ENCODE peak calls at places on chromosomes 11 and 22, in seven cellular contexts. One of them, this sample, is unnamed.

GRCh38 chr11:125871391-125872137 is 15.9 kb upstream of the HYLS1 start:
- DNase-seq in adrenal gland: peak
- DNase-seq in ovary: no peak
- DNase-seq in fibroblast of the aortic adventitia: peak
- DNase-seq in H9: peak
- DNase-seq in epithelial cell of esophagus: peak
- DNase-seq in AG04450: no peak
- DNase-seq in this sample: peak

GRCh38 chr11:88552377-88553029 is 215.0 kb upstream of the CTSC start:
- DNase-seq in adrenal gland: peak
- DNase-seq in AG04450: no peak
- DNase-seq in epithelial cell of esophagus: peak
- DNase-seq in ovary: peak
- DNase-seq in fibroblast of the aortic adventitia: peak
- DNase-seq in H9: peak
- DNase-seq in this sample: peak

GRCh38 chr22:48838846-48839730 is 988.6 kb downstream of the BRD1 start:
- DNase-seq in ovary: no peak
- DNase-seq in epithelial cell of esophagus: no peak
- DNase-seq in adrenal gland: no peak
- DNase-seq in fibroblast of the aortic adventitia: no peak
- DNase-seq in H9: no peak
- DNase-seq in AG04450: no peak
- DNase-seq in this sample: no peak

GRCh38 chr11:66850588-66851250 is 6.1 kb upstream of the LRFN4 start:
- DNase-seq in epithelial cell of esophagus: no peak
- DNase-seq in fibroblast of the aortic adventitia: no peak
- DNase-seq in adrenal gland: no peak
- DNase-seq in H9: no peak
- DNase-seq in AG04450: no peak
- DNase-seq in ovary: peak
- DNase-seq in this sample: no peak

GRCh38 chr11:86015699-86016098 is 53.2 kb downstream of the PICALM start:
- DNase-seq in epithelial cell of esophagus: no peak
- DNase-seq in ovary: no peak
- DNase-seq in fibroblast of the aortic adventitia: no peak
- DNase-seq in H9: no peak
- DNase-seq in AG04450: no peak
- DNase-seq in adrenal gland: no peak
- DNase-seq in this sample: no peak

GRCh38 chr11:20055312-20055711 is 105.0 kb downstream of the DBX1 start:
- DNase-seq in adrenal gland: no peak
- DNase-seq in fibroblast of the aortic adventitia: peak
- DNase-seq in epithelial cell of esophagus: peak
- DNase-seq in AG04450: no peak
- DNase-seq in H9: no peak
- DNase-seq in ovary: no peak
- DNase-seq in this sample: no peak

GRCh38 chr11:132054822-132055221 is 684.4 kb downstream of the NTM start:
- DNase-seq in AG04450: peak
- DNase-seq in ovary: no peak
- DNase-seq in epithelial cell of esophagus: peak
- DNase-seq in adrenal gland: no peak
- DNase-seq in fibroblast of the aortic adventitia: peak
- DNase-seq in H9: no peak
- DNase-seq in this sample: peak

GRCh38 chr22:48796295-48797015 is 1031.2 kb downstream of the BRD1 start:
- DNase-seq in fibroblast of the aortic adventitia: no peak
- DNase-seq in ovary: no peak
- DNase-seq in H9: peak
- DNase-seq in adrenal gland: no peak
- DNase-seq in epithelial cell of esophagus: no peak
- DNase-seq in AG04450: no peak
- DNase-seq in this sample: no peak

GRCh38 chr11:75820636-75821035 is 5.6 kb downstream of the UVRAG start:
- DNase-seq in adrenal gland: peak
- DNase-seq in AG04450: no peak
- DNase-seq in ovary: no peak
- DNase-seq in fibroblast of the aortic adventitia: peak
- DNase-seq in epithelial cell of esophagus: peak
- DNase-seq in H9: no peak
- DNase-seq in this sample: peak

GRCh38 chr22:49301398-49302149 is 526.1 kb downstream of the BRD1 start:
- DNase-seq in H9: peak
- DNase-seq in AG04450: no peak
- DNase-seq in fibroblast of the aortic adventitia: no peak
- DNase-seq in epithelial cell of esophagus: no peak
- DNase-seq in adrenal gland: no peak
- DNase-seq in ovary: no peak
- DNase-seq in this sample: no peak

GRCh38 chr11:1382831-1383607 is 6.7 kb upstream of the BRSK2 start:
- DNase-seq in AG04450: peak
- DNase-seq in H9: peak
- DNase-seq in fibroblast of the aortic adventitia: peak
- DNase-seq in ovary: peak
- DNase-seq in epithelial cell of esophagus: peak
- DNase-seq in adrenal gland: peak
- DNase-seq in this sample: peak

GRCh38 chr11:78651923-78652602 is 77.4 kb upstream of the NARS2 start:
- DNase-seq in H9: no peak
- DNase-seq in fibroblast of the aortic adventitia: no peak
- DNase-seq in ovary: no peak
- DNase-seq in AG04450: no peak
- DNase-seq in adrenal gland: no peak
- DNase-seq in epithelial cell of esophagus: no peak
- DNase-seq in this sample: no peak

GRCh38 chr11:118744001-118744400 is 47.0 kb downstream of the DDX6 start:
- DNase-seq in epithelial cell of esophagus: no peak
- DNase-seq in fibroblast of the aortic adventitia: no peak
- DNase-seq in ovary: no peak
- DNase-seq in AG04450: no peak
- DNase-seq in adrenal gland: no peak
- DNase-seq in H9: no peak
- DNase-seq in this sample: no peak

GRCh38 chr11:17791144-17791543 is 56.6 kb downstream of the KCNC1 start:
- DNase-seq in ovary: no peak
- DNase-seq in fibroblast of the aortic adventitia: no peak
- DNase-seq in epithelial cell of esophagus: no peak
- DNase-seq in adrenal gland: no peak
- DNase-seq in H9: no peak
- DNase-seq in AG04450: no peak
- DNase-seq in this sample: peak

GRCh38 chr11:114011443-114011842 is 36.5 kb downstream of the HTR3A start:
- DNase-seq in epithelial cell of esophagus: no peak
- DNase-seq in fibroblast of the aortic adventitia: no peak
- DNase-seq in H9: no peak
- DNase-seq in ovary: no peak
- DNase-seq in adrenal gland: no peak
- DNase-seq in AG04450: no peak
- DNase-seq in this sample: no peak

GRCh38 chr11:5107285-5107684 is 30.9 kb downstream of the OR52A5 start:
- DNase-seq in AG04450: no peak
- DNase-seq in epithelial cell of esophagus: no peak
- DNase-seq in adrenal gland: no peak
- DNase-seq in H9: no peak
- DNase-seq in ovary: no peak
- DNase-seq in fibroblast of the aortic adventitia: no peak
- DNase-seq in this sample: no peak

GRCh38 chr11:88886796-88887195 is 179.0 kb downstream of the GRM5 start:
- DNase-seq in H9: peak
- DNase-seq in adrenal gland: no peak
- DNase-seq in fibroblast of the aortic adventitia: peak
- DNase-seq in AG04450: peak
- DNase-seq in ovary: no peak
- DNase-seq in epithelial cell of esophagus: peak
- DNase-seq in this sample: peak

GRCh38 chr11:27018902-27019544 is 21.6 kb upstream of the BBOX1 start:
- DNase-seq in epithelial cell of esophagus: no peak
- DNase-seq in ovary: no peak
- DNase-seq in H9: no peak
- DNase-seq in fibroblast of the aortic adventitia: peak
- DNase-seq in AG04450: no peak
- DNase-seq in adrenal gland: no peak
- DNase-seq in this sample: no peak

GRCh38 chr11:43923327-43924111 is 18.9 kb upstream of the C11orf96 start:
- DNase-seq in H9: no peak
- DNase-seq in ovary: peak
- DNase-seq in epithelial cell of esophagus: peak
- DNase-seq in adrenal gland: peak
- DNase-seq in fibroblast of the aortic adventitia: peak
- DNase-seq in AG04450: peak
- DNase-seq in this sample: peak

GRCh38 chr11:65169164-65169641 is 830 bp upstream of the SPDYC start:
- DNase-seq in H9: no peak
- DNase-seq in ovary: no peak
- DNase-seq in epithelial cell of esophagus: no peak
- DNase-seq in adrenal gland: no peak
- DNase-seq in fibroblast of the aortic adventitia: no peak
- DNase-seq in AG04450: no peak
- DNase-seq in this sample: no peak

GRCh38 chr11:11179239-11179638 is 173.8 kb downstream of the CSNK2A3 start:
- DNase-seq in fibroblast of the aortic adventitia: peak
- DNase-seq in AG04450: peak
- DNase-seq in H9: no peak
- DNase-seq in epithelial cell of esophagus: peak
- DNase-seq in adrenal gland: peak
- DNase-seq in ovary: no peak
- DNase-seq in this sample: peak

GRCh38 chr11:69002101-69002742 is 10.8 kb downstream of the MRGPRF start:
- DNase-seq in H9: peak
- DNase-seq in fibroblast of the aortic adventitia: peak
- DNase-seq in epithelial cell of esophagus: no peak
- DNase-seq in ovary: no peak
- DNase-seq in adrenal gland: no peak
- DNase-seq in AG04450: no peak
- DNase-seq in this sample: no peak

GRCh38 chr11:122113836-122114235 is 2.2 kb downstream of the BLID start:
- DNase-seq in AG04450: no peak
- DNase-seq in H9: no peak
- DNase-seq in epithelial cell of esophagus: no peak
- DNase-seq in fibroblast of the aortic adventitia: peak
- DNase-seq in ovary: no peak
- DNase-seq in adrenal gland: no peak
- DNase-seq in this sample: no peak

GRCh38 chr11:122116591-122116990 is 576 bp upstream of the BLID start:
- DNase-seq in fibroblast of the aortic adventitia: no peak
- DNase-seq in epithelial cell of esophagus: no peak
- DNase-seq in H9: no peak
- DNase-seq in ovary: no peak
- DNase-seq in AG04450: no peak
- DNase-seq in adrenal gland: no peak
- DNase-seq in this sample: no peak

GRCh38 chr11:122114976-122115375 is 1.0 kb downstream of the BLID start:
- DNase-seq in ovary: no peak
- DNase-seq in adrenal gland: no peak
- DNase-seq in fibroblast of the aortic adventitia: no peak
- DNase-seq in epithelial cell of esophagus: no peak
- DNase-seq in H9: no peak
- DNase-seq in AG04450: no peak
- DNase-seq in this sample: no peak

GRCh38 chr11:122120096-122120495 is 4.1 kb upstream of the BLID start:
- DNase-seq in adrenal gland: no peak
- DNase-seq in ovary: no peak
- DNase-seq in H9: no peak
- DNase-seq in fibroblast of the aortic adventitia: no peak
- DNase-seq in epithelial cell of esophagus: no peak
- DNase-seq in AG04450: no peak
- DNase-seq in this sample: no peak

DNA sequence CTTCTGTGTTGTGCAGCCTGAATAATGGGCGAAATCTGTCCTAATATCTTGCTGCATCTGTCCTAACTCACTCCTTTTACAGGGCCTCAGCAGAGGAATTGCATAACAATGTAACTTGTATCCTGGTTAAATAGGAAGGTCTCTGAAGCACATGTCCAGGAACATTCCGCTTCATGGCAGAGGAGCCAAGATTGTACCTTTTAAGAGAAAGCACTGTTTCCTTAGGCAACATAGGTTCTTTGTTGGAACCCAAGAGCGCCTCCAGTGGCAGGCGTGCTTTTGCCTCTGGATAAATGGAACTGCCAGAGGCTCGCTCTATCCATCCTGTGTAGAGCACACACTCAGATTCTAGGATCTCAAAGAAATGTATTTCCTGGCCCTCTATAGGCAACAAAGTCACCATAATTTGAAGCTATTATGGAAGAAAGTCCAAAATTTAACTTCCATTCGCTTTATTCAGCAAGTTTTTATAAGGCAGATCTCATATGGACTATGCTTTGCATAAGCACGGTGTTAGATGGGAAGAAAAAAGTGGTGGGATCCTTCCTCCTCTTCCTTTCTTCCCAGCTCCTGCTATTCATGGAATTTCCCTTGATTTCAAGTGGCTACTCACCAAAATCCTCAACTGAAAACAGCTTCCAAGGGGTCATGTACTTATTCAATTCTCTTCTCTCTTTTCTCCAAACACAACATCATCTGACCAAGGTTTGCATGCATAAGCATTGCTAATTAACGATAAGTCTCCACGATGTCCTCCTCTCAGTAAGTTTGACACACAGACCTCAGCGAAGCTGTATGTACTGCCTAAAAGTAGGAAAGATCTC is at the start of gene BLID:
- DNase-seq in H9: peak
- DNase-seq in fibroblast of the aortic adventitia: peak
- DNase-seq in ovary: peak
- DNase-seq in epithelial cell of esophagus: peak
- DNase-seq in AG04450: no peak
- DNase-seq in adrenal gland: peak
- DNase-seq in this sample: no peak
- TF ChIP-seq CTCF in H9: peak
- TF ChIP-seq CTCF in fibroblast of the aortic adventitia: peak
- TF ChIP-seq CTCF in ovary: no peak
- TF ChIP-seq CTCF in epithelial cell of esophagus: peak
- TF ChIP-seq CTCF in AG04450: peak
- TF ChIP-seq CTCF in adrenal gland: peak
- TF ChIP-seq CTCF in this sample: peak

GRCh38 chr22:22110548-22111266 is 128.1 kb upstream of the TOP3B start:
- DNase-seq in H9: peak
- DNase-seq in ovary: no peak
- DNase-seq in adrenal gland: peak
- DNase-seq in fibroblast of the aortic adventitia: peak
- DNase-seq in epithelial cell of esophagus: peak
- DNase-seq in AG04450: peak
- DNase-seq in this sample: peak
- TF ChIP-seq CTCF in H9: peak
- TF ChIP-seq CTCF in ovary: no peak
- TF ChIP-seq CTCF in adrenal gland: peak
- TF ChIP-seq CTCF in fibroblast of the aortic adventitia: peak
- TF ChIP-seq CTCF in epithelial cell of esophagus: peak
- TF ChIP-seq CTCF in AG04450: peak
- TF ChIP-seq CTCF in this sample: peak

GRCh38 chr22:22593964-22594656 is 35.0 kb upstream of the PRAME start:
- DNase-seq in H9: peak
- DNase-seq in adrenal gland: peak
- DNase-seq in fibroblast of the aortic adventitia: peak
- DNase-seq in AG04450: peak
- DNase-seq in epithelial cell of esophagus: peak
- DNase-seq in ovary: peak
- DNase-seq in this sample: peak
- TF ChIP-seq CTCF in H9: peak
- TF ChIP-seq CTCF in adrenal gland: peak
- TF ChIP-seq CTCF in fibroblast of the aortic adventitia: peak
- TF ChIP-seq CTCF in AG04450: peak
- TF ChIP-seq CTCF in epithelial cell of esophagus: peak
- TF ChIP-seq CTCF in ovary: no peak
- TF ChIP-seq CTCF in this sample: peak

GRCh38 chr22:19168088-19168890 is 10.2 kb downstream of the SLC25A1 start:
- DNase-seq in AG04450: no peak
- DNase-seq in ovary: no peak
- DNase-seq in epithelial cell of esophagus: no peak
- DNase-seq in adrenal gland: no peak
- DNase-seq in fibroblast of the aortic adventitia: no peak
- DNase-seq in H9: peak
- DNase-seq in this sample: no peak
- TF ChIP-seq CTCF in AG04450: no peak
- TF ChIP-seq CTCF in ovary: no peak
- TF ChIP-seq CTCF in epithelial cell of esophagus: peak
- TF ChIP-seq CTCF in adrenal gland: no peak
- TF ChIP-seq CTCF in fibroblast of the aortic adventitia: no peak
- TF ChIP-seq CTCF in H9: peak
- TF ChIP-seq CTCF in this sample: peak